ENCODE peak calls at places on chromosomes 4 and X, in nine cellular contexts. L, Y, I, Q, D, P, C, J and E are unnamed samples.

GRCh38 chr4:75705198-75705712 is 19.1 kb upstream of the USO1 start:
- DNase-seq in L (no peak), Y (no peak), I (peak; percentile 6), Q (no peak), D (no peak), P (no peak), C (no peak), J (no peak), E (no peak)

GRCh38 chr4:93515208-93515607 is 313.3 kb upstream of the ATOH1 start:
- DNase-seq in L (no peak), Y (no peak), I (no peak), Q (no peak), D (no peak), P (no peak), C (no peak), J (no peak), E (no peak)

GRCh38 chrX:716136-716535 is 85.5 kb downstream of the SHOX start:
- DNase-seq in L (no peak), Y (no peak), I (no peak), Q (no peak), D (no peak), P (no peak), C (no peak), J (no peak), E (no peak)

GRCh38 chr4:66300336-66300934 is 630.1 kb upstream of the EPHA5 start:
- DNase-seq in L (no peak), Y (no peak), I (no peak), Q (no peak), D (no peak), P (no peak), C (no peak), J (no peak), E (no peak)

GRCh38 chrX:109934434-109934833 is 68.5 kb upstream of the TMEM164 start:
- DNase-seq in L (no peak), Y (no peak), I (no peak), Q (no peak), D (no peak), P (peak; percentile 21), C (no peak), J (peak; percentile 57), E (no peak)

GRCh38 chr4:111274060-111274459 is 651.2 kb upstream of the PITX2 start:
- DNase-seq in L (no peak), Y (no peak), I (no peak), Q (no peak), D (no peak), P (no peak), C (no peak), J (no peak), E (no peak)

GRCh38 chrX:150360331-150360730 is 2.8 kb upstream of the MAMLD1 start:
- DNase-seq in L (no peak), Y (no peak), I (peak; percentile 4), Q (no peak), D (no peak), P (no peak), C (no peak), J (no peak), E (no peak)

GRCh38 chr4:81905966-81906365 is 434.3 kb upstream of the RASGEF1B start:
- DNase-seq in L (no peak), Y (no peak), I (no peak), Q (no peak), D (no peak), P (no peak), C (no peak), J (no peak), E (peak; percentile 63)

GRCh38 chrX:110012818-110013484 is 10.0 kb downstream of the TMEM164 start:
- DNase-seq in L (peak; percentile 43), Y (no peak), I (no peak), Q (no peak), D (no peak), P (no peak), C (no peak), J (no peak), E (no peak)

GRCh38 chr4:74610491-74610890 is 165.6 kb downstream of the AREG start:
- DNase-seq in L (no peak), Y (no peak), I (no peak), Q (no peak), D (no peak), P (no peak), C (no peak), J (no peak), E (no peak)

GRCh38 chrX:24301806-24302205 is 12.1 kb downstream of the SUPT20HL2 start:
- DNase-seq in L (no peak), Y (no peak), I (no peak), Q (no peak), D (no peak), P (peak; percentile 26), C (no peak), J (no peak), E (no peak)

GRCh38 chr4:158884280-158884679 is 115.5 kb downstream of the FNIP2 start:
- DNase-seq in L (no peak), Y (no peak), I (no peak), Q (no peak), D (no peak), P (no peak), C (no peak), J (peak; percentile 14), E (no peak)

GRCh38 chr4:114108869-114109268 is 129.4 kb upstream of the ARSJ start:
- DNase-seq in L (no peak), Y (no peak), I (no peak), Q (no peak), D (no peak), P (peak; percentile 65), C (no peak), J (peak; percentile 56), E (no peak)

GRCh38 chr4:152587127-152587526 is 51.2 kb upstream of the FBXW7 start:
- DNase-seq in L (no peak), Y (no peak), I (no peak), Q (no peak), D (no peak), P (no peak), C (no peak), J (no peak), E (no peak)

GRCh38 chr4:152588869-152589268 is 53.0 kb upstream of the FBXW7 start:
- DNase-seq in L (no peak), Y (no peak), I (no peak), Q (no peak), D (no peak), P (no peak), C (no peak), J (no peak), E (no peak)

GRCh38 chr4:152591361-152591760 is 55.5 kb upstream of the FBXW7 start:
- DNase-seq in L (peak; percentile 61), Y (no peak), I (no peak), Q (peak; percentile 45), D (peak; percentile 67), P (peak; percentile 11), C (peak; percentile 70), J (peak; percentile 47), E (peak; percentile 65)

GRCh38 chr4:152591876-152592275 is 56.0 kb upstream of the FBXW7 start:
- DNase-seq in L (no peak), Y (no peak), I (no peak), Q (no peak), D (no peak), P (no peak), C (no peak), J (no peak), E (no peak)

DNA sequence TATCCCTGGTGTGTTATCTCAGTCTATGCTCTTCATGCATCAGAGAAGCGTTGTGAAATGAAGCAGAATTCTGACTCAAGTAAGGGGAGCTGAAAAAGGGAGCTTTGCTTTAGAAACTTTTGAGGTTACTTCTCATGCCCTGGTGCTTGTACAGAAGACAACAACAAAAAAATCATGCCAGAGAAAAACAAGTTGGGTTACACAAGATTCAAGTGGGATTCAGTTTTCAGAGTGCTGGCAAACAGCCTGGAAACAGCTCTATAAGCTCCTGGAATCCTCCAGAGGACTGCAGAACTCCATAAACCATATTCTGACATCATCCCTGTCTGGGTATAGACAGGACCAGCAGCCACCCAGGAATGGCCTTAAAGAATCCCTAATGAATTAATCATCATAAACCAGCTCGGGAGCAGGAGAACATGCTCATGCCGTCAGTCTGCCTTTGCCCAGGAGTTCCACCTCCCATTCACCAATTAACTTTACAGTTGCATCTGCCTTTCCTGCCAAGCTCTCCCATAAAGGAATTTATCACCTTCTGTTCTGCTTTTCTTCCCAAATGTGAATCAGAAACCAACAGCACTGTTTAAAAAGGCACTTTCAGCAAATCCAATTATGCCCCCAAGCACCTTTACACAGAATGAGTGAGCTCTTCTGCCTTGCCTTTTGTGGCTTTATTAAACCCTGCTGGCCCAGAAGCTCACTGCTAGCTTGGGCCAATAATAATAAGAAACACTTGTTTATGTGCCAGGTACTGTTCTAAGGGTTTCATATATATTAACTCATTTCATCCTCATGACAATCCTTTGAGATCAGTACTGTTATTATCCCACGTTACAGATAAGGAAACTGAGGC is 54.5 kb upstream of the FBXW7 start:
- DNase-seq in L (no peak), Y (no peak), I (no peak), Q (no peak), D (no peak), P (peak; percentile 89), C (no peak), J (peak; percentile 96), E (peak; percentile 90)
- H3K4me3 ChIP-seq in L (no peak overlapping the region), Y (no peak overlapping the region), I (no peak overlapping the region), Q (no peak overlapping the region), D (no peak overlapping the region), P (no peak overlapping the region), C (no peak overlapping the region), J (no peak overlapping the region), E (no peak overlapping the region)

GRCh38 chr4:5632043-5632440 is 76.3 kb downstream of the EVC2 start:
- DNase-seq in L (no peak), Y (no peak), I (no peak), Q (no peak), D (no peak), P (no peak), C (no peak), J (no peak), E (no peak)
- H3K36me3 ChIP-seq in L (peaks cover 83% of the 10 kb centered on the region), Y (no peaks in the 10 kb centered on the region), I (no peaks in the 10 kb centered on the region), Q (peaks cover 7% of the 10 kb centered on the region), D (peaks cover 4% of the 10 kb centered on the region), P (peaks cover 22% of the 10 kb centered on the region), C (no peaks in the 10 kb centered on the region), J (peaks cover 8% of the 10 kb centered on the region), E (no peaks in the 10 kb centered on the region)

DNA sequence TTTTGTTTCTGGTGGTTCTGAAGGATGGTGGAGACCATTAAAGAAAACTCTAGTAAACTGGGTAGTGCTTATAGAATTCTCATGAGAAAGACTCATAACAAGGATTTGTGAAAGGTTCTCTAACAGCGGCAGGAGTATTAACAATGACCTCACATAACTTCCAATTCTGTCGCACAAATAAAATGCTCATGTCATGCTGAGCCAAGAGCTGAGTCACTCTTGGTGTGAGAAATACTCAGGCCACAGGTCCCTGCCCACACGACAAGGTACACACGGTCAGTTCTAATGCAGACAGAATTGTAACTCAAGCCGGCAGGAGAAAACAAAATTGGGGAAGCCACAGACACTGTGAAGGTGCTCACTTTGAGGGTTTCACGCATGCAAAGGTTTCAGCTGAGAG is 34.4 kb upstream of the C4orf50 start:
- DNase-seq in L (peak; percentile 58), Y (no peak), I (no peak), Q (no peak), D (no peak), P (no peak), C (no peak), J (no peak), E (no peak)
- H3K4me3 ChIP-seq in L (no peak overlapping the region), Y (no peak overlapping the region), I (no peak overlapping the region), Q (no peak overlapping the region), D (no peak overlapping the region), P (no peak overlapping the region), C (no peak overlapping the region), J (no peak overlapping the region), E (no peak overlapping the region)

DNA sequence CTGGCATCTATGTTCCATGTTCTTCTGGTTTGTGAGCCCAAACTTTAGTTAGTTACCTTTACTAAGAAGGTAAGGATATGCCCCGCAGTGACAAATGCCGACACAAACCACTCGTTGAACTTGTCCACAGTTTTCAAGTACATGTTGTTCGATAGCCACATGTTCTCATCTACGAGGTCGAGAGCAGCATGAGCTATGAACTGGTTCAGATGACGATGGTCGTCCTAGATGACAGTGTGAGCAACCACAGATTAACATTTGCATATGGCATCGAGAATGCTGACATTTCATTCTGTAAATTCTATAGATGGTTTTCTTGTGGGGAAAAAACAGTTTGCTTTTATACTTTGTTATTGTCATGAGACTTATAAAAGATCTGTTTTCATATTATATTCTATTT is 18.0 kb downstream of the TRAPPC2 start:
- DNase-seq in L (no peak), Y (no peak), I (no peak), Q (no peak), D (no peak), P (no peak), C (no peak), J (no peak), E (no peak)
- H3K36me3 ChIP-seq in L (peaks cover 77% of the 10 kb centered on the region), Y (peaks cover 9% of the 10 kb centered on the region), I (peaks cover 28% of the 10 kb centered on the region), Q (peaks cover 5% of the 10 kb centered on the region), D (no peaks in the 10 kb centered on the region), P (peaks cover 26% of the 10 kb centered on the region), C (no peaks in the 10 kb centered on the region), J (peaks cover 17% of the 10 kb centered on the region), E (no peaks in the 10 kb centered on the region)